ENCODE peak calls at places on chromosomes 6 and 20, in six cellular contexts. R is NCI-H1105 treated with DMSO at 0.1 percent for 48 hours; P is activated T-helper 1 cell treated with anti-CD3 and anti-CD28 coated beads, Interleukin-12 subunit alpha, Interleukin-12 subunit beta, Interleukin-2, Interleukin-4 antibody, amounts not matched to agents 30 ng/mL and 10 ng/mL and 1 ng/mL, durations not matched to agents 14 hours and 24 hours and 36 hours; U is GM04504; Q is left cardiac atrium; W is T-helper 1 cell. Y is an unnamed sample.

GRCh38 chr20:22807045-22807444 is 222.7 kb upstream of the FOXA2 start:
- DNase-seq in U (no peak), W (no peak), Q (no peak), R (no peak), P (no peak), Y (no peak)

GRCh38 chr6:39425346-39426056 is 103.0 kb upstream of the KCNK16 start:
- DNase-seq in P (no peak), W (no peak), Q (peak), U (no peak), R (no peak), Y (no peak)

GRCh38 chr6:105250523-105250922 is 70.7 kb upstream of the POPDC3 start:
- DNase-seq in Q (no peak), P (no peak), U (peak), W (no peak), R (no peak), Y (no peak)

GRCh38 chr6:130434174-130434873 is 68.5 kb downstream of the TMEM200A start:
- DNase-seq in R (no peak), W (no peak), U (no peak), P (no peak), Q (no peak), Y (no peak)

GRCh38 chr6:2360126-2360525 is 114.7 kb upstream of the GMDS start:
- DNase-seq in R (no peak), U (no peak), P (no peak), W (no peak), Q (no peak), Y (no peak)

GRCh38 chr20:62685781-62686555 is 22.7 kb upstream of the NTSR1 start:
- DNase-seq in Q (no peak), R (peak), P (no peak), U (no peak), W (no peak), Y (peak)

GRCh38 chr6:40355532-40355931 is 231.6 kb downstream of the LRFN2 start:
- DNase-seq in R (no peak), P (no peak), Q (no peak), U (no peak), W (no peak), Y (no peak)

GRCh38 chr20:10322073-10323012 is 103.7 kb downstream of the SNAP25 start:
- DNase-seq in R (peak), Q (no peak), W (no peak), U (no peak), P (no peak), Y (peak)

GRCh38 chr6:36908758-36909157 is 23.0 kb downstream of the C6orf89 start:
- DNase-seq in R (no peak), Q (no peak), P (no peak), W (no peak), U (no peak), Y (no peak)

GRCh38 chr6:66210964-66211363 is 503.9 kb upstream of the EYS start:
- DNase-seq in Q (no peak), W (no peak), R (no peak), U (no peak), P (no peak), Y (no peak)

GRCh38 chr6:170459451-170459850 is 93.7 kb downstream of the PSMB1 start:
- DNase-seq in Q (peak), R (no peak), W (no peak), U (no peak), P (no peak), Y (no peak)

GRCh38 chr6:140485740-140486467 is 1111.5 kb upstream of the CITED2 start:
- DNase-seq in P (no peak), R (no peak), Q (peak), U (peak), W (no peak), Y (no peak)

GRCh38 chr20:50254466-50255079 is 63.9 kb downstream of the CEBPB start:
- DNase-seq in R (no peak), W (no peak), U (no peak), Q (no peak), P (no peak), Y (no peak)

GRCh38 chr6:39342692-39343460 is 20.4 kb upstream of the KCNK16 start:
- DNase-seq in U (no peak), Q (peak), P (no peak), W (no peak), R (peak), Y (peak)

Y was measured in NCI-H345.